ENCODE peak calls at places on chromosome 1, in ten cellular contexts. S is CD4-positive, alpha-beta memory T cell; H is AG04450; X is nephron progenitor cell; B is CD4-positive, alpha-beta T cell; O is activated T-cell treated with anti-CD3 and anti-CD28 coated beads, Interleukin-2, amount 50 U/mL, for 72 hours; E is astrocyte of the cerebellum; U is Kasumi-1; A is activated CD8-positive, alpha-beta memory T cell treated with anti-CD3 and anti-CD28 coated beads, Interleukin-2, amount 10 ng/mL, durations not matched to agents 7 days and 5 days; K is uterus. Y is an unnamed sample.

GRCh38 chr1:43557744-43558245 is 27.1 kb downstream of the PTPRF start:
- DNase-seq in S (no peak), H (no peak), X (no peak), B (no peak), O (no peak), E (no peak), U (no peak), A (no peak), K (peak), Y (no peak)

GRCh38 chr1:10242135-10242534 is 31.8 kb downstream of the KIF1B start:
- DNase-seq in S (no peak), H (no peak), X (no peak), B (no peak), O (no peak), E (no peak), U (no peak), A (no peak), K (no peak), Y (no peak)

GRCh38 chr1:94329986-94330385 is 88.2 kb upstream of the ABCD3 start:
- DNase-seq in S (no peak), H (no peak), X (no peak), B (no peak), O (no peak), E (peak), U (peak), A (no peak), K (no peak), Y (no peak)

GRCh38 chr1:179012033-179012432 is 13.7 kb upstream of the FAM20B start:
- DNase-seq in S (no peak), H (no peak), X (no peak), B (no peak), O (no peak), E (no peak), U (no peak), A (no peak), K (no peak), Y (no peak)

GRCh38 chr1:98460136-98460535 is 201.4 kb upstream of the SNX7 start:
- DNase-seq in S (no peak), H (no peak), X (no peak), B (no peak), O (no peak), E (no peak), U (no peak), A (no peak), K (no peak), Y (no peak)

GRCh38 chr1:57638239-57638638 is 214.4 kb upstream of the DAB1 start:
- DNase-seq in S (no peak), H (no peak), X (no peak), B (no peak), O (no peak), E (no peak), U (no peak), A (no peak), K (no peak), Y (no peak)

GRCh38 chr1:58888776-58889341 is 105.0 kb upstream of the JUN start:
- DNase-seq in S (no peak), H (no peak), X (no peak), B (no peak), O (no peak), E (no peak), U (no peak), A (no peak), K (no peak), Y (no peak)

GRCh38 chr1:157117527-157118057 is 18.0 kb upstream of the ETV3L start:
- DNase-seq in S (no peak), H (no peak), X (no peak), B (no peak), O (no peak), E (no peak), U (no peak), A (no peak), K (no peak), Y (no peak)

GRCh38 chr1:46549697-46550681 is 1.5 kb downstream of the KNCN start:
- DNase-seq in S (peak), H (no peak), X (peak), B (peak), O (no peak), E (no peak), U (no peak), A (peak), K (no peak), Y (peak)

GRCh38 chr1:110198746-110199145 is 11.4 kb upstream of the KCNC4 start:
- DNase-seq in S (no peak), H (no peak), X (no peak), B (no peak), O (no peak), E (no peak), U (no peak), A (no peak), K (no peak), Y (no peak)

GRCh38 chr1:7149080-7149838 is 364.0 kb downstream of the CAMTA1 start:
- DNase-seq in S (no peak), H (no peak), X (peak), B (no peak), O (no peak), E (no peak), U (no peak), A (no peak), K (no peak), Y (no peak)

GRCh38 chr1:66505671-66506392 is 28.1 kb upstream of the SGIP1 start:
- DNase-seq in S (no peak), H (peak), X (no peak), B (no peak), O (no peak), E (peak), U (no peak), A (no peak), K (no peak), Y (no peak)

GRCh38 chr1:67687198-67687545 is 2.2 kb downstream of the GADD45A start:
- DNase-seq in S (no peak), H (no peak), X (no peak), B (no peak), O (no peak), E (no peak), U (no peak), A (no peak), K (no peak), Y (no peak)

Y was measured in naive thymus-derived CD8-positive, alpha-beta T cell.